ENCODE peak calls at places on chromosomes 4 and X, in four cellular contexts. One of them, this sample, is unnamed.
A peak's percentile ranks its signal among the peaks of the same experiment; 100 is the strongest.

GRCh38 chrX:154037754-154038153 is 18.1 kb upstream of the IRAK1 start:
- DNase-seq in GM20000: no peak
- DNase-seq in hypothalamus: no peak
- DNase-seq in T-helper 1 cell: no peak
- DNase-seq in this sample: no peak

GRCh38 chr4:185467101-185467500 is 4.4 kb downstream of the CCDC110 start:
- DNase-seq in hypothalamus: no peak
- DNase-seq in GM20000: no peak
- DNase-seq in T-helper 1 cell: no peak
- DNase-seq in this sample: no peak

GRCh38 chrX:153933751-153934472 is 925 bp downstream of the NAA10 start:
- DNase-seq in GM20000: no peak
- DNase-seq in hypothalamus: no peak
- DNase-seq in T-helper 1 cell: no peak
- DNase-seq in this sample: no peak

GRCh38 chr4:55736605-55737183 is 82.9 kb upstream of the EXOC1L start:
- DNase-seq in hypothalamus: no peak
- DNase-seq in T-helper 1 cell: no peak
- DNase-seq in GM20000: peak; percentile 28
- DNase-seq in this sample: no peak

GRCh38 chrX:47217121-47217851 is 1.2 kb upstream of the CDK16 start:
- DNase-seq in GM20000: no peak
- DNase-seq in hypothalamus: no peak
- DNase-seq in T-helper 1 cell: no peak
- DNase-seq in this sample: no peak

GRCh38 chr4:16783119-16783518 is 115.3 kb downstream of the LDB2 start:
- DNase-seq in GM20000: no peak
- DNase-seq in hypothalamus: no peak
- DNase-seq in T-helper 1 cell: no peak
- DNase-seq in this sample: no peak

GRCh38 chr4:88702780-88703179 is 5.2 kb upstream of the NAP1L5 start:
- DNase-seq in T-helper 1 cell: no peak
- DNase-seq in hypothalamus: no peak
- DNase-seq in GM20000: no peak
- DNase-seq in this sample: no peak

GRCh38 chr4:74038161-74039064 is at the start of gene CXCL3:
- DNase-seq in hypothalamus: peak; percentile 61
- DNase-seq in T-helper 1 cell: no peak
- DNase-seq in GM20000: peak; percentile 44
- DNase-seq in this sample: peak; percentile 85

GRCh38 chrX:134572816-134573682 is 85.2 kb downstream of the PLAC1 start:
- DNase-seq in GM20000: no peak
- DNase-seq in T-helper 1 cell: no peak
- DNase-seq in hypothalamus: no peak
- DNase-seq in this sample: no peak

GRCh38 chr4:126869967-126870366 is 762.8 kb upstream of the INTU start:
- DNase-seq in hypothalamus: no peak
- DNase-seq in T-helper 1 cell: no peak
- DNase-seq in GM20000: no peak
- DNase-seq in this sample: no peak

GRCh38 chr4:151389316-151389715 is 19.7 kb upstream of the FHIP1A start:
- DNase-seq in GM20000: no peak
- DNase-seq in T-helper 1 cell: no peak
- DNase-seq in hypothalamus: no peak
- DNase-seq in this sample: no peak

This sample was measured in posterior cingulate gyrus.